ENCODE peak calls at places on chromosomes 2 and 18, in ten cellular contexts. I is stimulated activated CD4-positive, alpha-beta T cell treated with anti-CD3 and anti-CD28 coated beads, Interleukin-2, amount 100 ng/mL, for 24 hours; F is GM19239; Q is germinal center; J is CD4-positive, alpha-beta T cell; R is non-pigmented ciliary epithelial cell; E is GM04504; W is stimulated activated CD8-positive, alpha-beta memory T cell treated with anti-CD3 and anti-CD28 coated beads, Interleukin-7, amount 100 ng/mL, for 24 hours; A is NCI-H1417; Y is pancreas. D is an unnamed sample.
A peak's percentile ranks its signal among the peaks of the same experiment; 100 is the strongest.

GRCh38 chr2:197264332-197264731 is 46.2 kb downstream of the ANKRD44 start:
- DNase-seq in I (no peak), F (no peak), Q (no peak), J (no peak), R (no peak), E (no peak), W (no peak), A (no peak), Y (no peak), D (no peak)

GRCh38 chr18:44682181-44682870 is 1.6 kb downstream of the SETBP1 start:
- DNase-seq in I (no peak), F (peak; percentile 19), Q (no peak), J (no peak), R (no peak), E (no peak), W (no peak), A (no peak), Y (no peak), D (no peak)

GRCh38 chr2:104944495-104944894 is 90.6 kb downstream of the POU3F3 start:
- DNase-seq in I (no peak), F (no peak), Q (no peak), J (no peak), R (no peak), E (no peak), W (no peak), A (no peak), Y (no peak), D (no peak)

GRCh38 chr2:179336782-179337534 is 72.3 kb upstream of the SESTD1 start:
- DNase-seq in I (no peak), F (no peak), Q (no peak), J (no peak), R (no peak), E (peak; percentile 57), W (no peak), A (no peak), Y (no peak), D (no peak)

GRCh38 chr2:170098626-170099312 is 79.2 kb upstream of the MYO3B start:
- DNase-seq in I (no peak), F (no peak), Q (no peak), J (no peak), R (no peak), E (no peak), W (no peak), A (no peak), Y (no peak), D (no peak)

GRCh38 chr2:65576861-65577601 is 144.6 kb upstream of the SPRED2 start:
- DNase-seq in I (no peak), F (no peak), Q (no peak), J (no peak), R (peak; percentile 88), E (peak; percentile 79), W (no peak), A (no peak), Y (no peak), D (no peak)

GRCh38 chr2:40095003-40095402 is 315.9 kb upstream of the THUMPD2 start:
- DNase-seq in I (no peak), F (no peak), Q (no peak), J (no peak), R (no peak), E (no peak), W (no peak), A (no peak), Y (no peak), D (peak; percentile 71)

GRCh38 chr18:45566025-45566740 is 49.1 kb upstream of the SLC14A2 start:
- DNase-seq in I (no peak), F (no peak), Q (no peak), J (no peak), R (peak; percentile 83), E (peak; percentile 84), W (no peak), A (no peak), Y (no peak), D (no peak)

GRCh38 chr18:68991281-68991680 is 193.4 kb downstream of the CCDC102B start:
- DNase-seq in I (no peak), F (no peak), Q (no peak), J (no peak), R (peak; percentile 36), E (no peak), W (no peak), A (no peak), Y (no peak), D (no peak)

GRCh38 chr18:61333746-61334490 is 688 bp downstream of the CDH20 start:
- DNase-seq in I (no peak), F (no peak), Q (no peak), J (no peak), R (no peak), E (no peak), W (no peak), A (no peak), Y (peak; percentile 70), D (no peak)

GRCh38 chr2:10700078-10700803 is 10.5 kb upstream of the NOL10 start:
- DNase-seq in I (no peak), F (no peak), Q (no peak), J (no peak), R (no peak), E (no peak), W (no peak), A (no peak), Y (no peak), D (no peak)

GRCh38 chr2:85266424-85267041 is 61.3 kb downstream of the TGOLN2 start:
- DNase-seq in I (peak; percentile 80), F (peak; percentile 63), Q (peak; percentile 67), J (peak; percentile 53), R (no peak), E (no peak), W (peak; percentile 54), A (peak; percentile 58), Y (peak; percentile 86), D (no peak)

GRCh38 chr18:31508781-31509180 is 10.8 kb downstream of the DSG2 start:
- DNase-seq in I (no peak), F (no peak), Q (no peak), J (no peak), R (no peak), E (no peak), W (no peak), A (no peak), Y (no peak), D (no peak)

GRCh38 chr2:218438601-218439000 is 19.7 kb downstream of the VIL1 start:
- DNase-seq in I (no peak), F (no peak), Q (peak; percentile 58), J (no peak), R (no peak), E (no peak), W (no peak), A (no peak), Y (no peak), D (no peak)

GRCh38 chr2:81901017-81901416 is 1596.5 kb upstream of the LRRTM1 start:
- DNase-seq in I (no peak), F (no peak), Q (no peak), J (no peak), R (no peak), E (no peak), W (no peak), A (no peak), Y (no peak), D (no peak)

GRCh38 chr2:40434638-40435296 is 17.1 kb downstream of the SLC8A1 start:
- DNase-seq in I (no peak), F (no peak), Q (no peak), J (no peak), R (peak; percentile 90), E (peak; percentile 96), W (no peak), A (no peak), Y (no peak), D (no peak)

D was measured in DMS79.